ENCODE peak calls at places on chromosomes 16 and 17, in six cellular contexts. E is RWPE1, B is AG08395, P is hepatic stellate cell, V is fibroblast of pulmonary artery, L is kidney epithelial cell. Q is an unnamed sample.

GRCh38 chr17:69560987-69561441 is 146.5 kb downstream of the MAP2K6 start:
- DNase-seq in E (no peak), B (peak; percentile 49), P (no peak), V (no peak), L (no peak), Q (no peak)

GRCh38 chr17:27846042-27846655 is 45.8 kb upstream of the NOS2 start:
- DNase-seq in E (no peak), B (no peak), P (no peak), V (no peak), L (no peak), Q (no peak)

GRCh38 chr16:63323055-63323454 is 1286.8 kb upstream of the CDH8 start:
- DNase-seq in E (no peak), B (no peak), P (no peak), V (peak; percentile 9), L (no peak), Q (peak; percentile 55)

GRCh38 chr16:11135167-11135973 is 120.6 kb downstream of the SOCS1 start:
- DNase-seq in E (peak; percentile 53), B (peak; percentile 35), P (no peak), V (peak; percentile 55), L (no peak), Q (no peak)

GRCh38 chr16:19765860-19766553 is 47.9 kb downstream of the IQCK start:
- DNase-seq in E (no peak), B (no peak), P (no peak), V (peak; percentile 46), L (no peak), Q (no peak)

GRCh38 chr17:40497704-40498103 is 3.7 kb downstream of the TNS4 start:
- DNase-seq in E (no peak), B (peak; percentile 50), P (no peak), V (peak; percentile 59), L (no peak), Q (peak; percentile 67)

GRCh38 chr17:41111151-41111885 is 6.1 kb downstream of the KRTAP4-9 start:
- DNase-seq in E (no peak), B (no peak), P (no peak), V (no peak), L (no peak), Q (no peak)

GRCh38 chr16:75341934-75342811 is 90.7 kb upstream of the BCAR1 start:
- DNase-seq in E (peak; percentile 48), B (peak; percentile 55), P (peak; percentile 27), V (peak; percentile 60), L (peak; percentile 74), Q (peak; percentile 43)

GRCh38 chr16:31708348-31708747 is 165.3 kb upstream of the ZNF267 start:
- DNase-seq in E (no peak), B (no peak), P (no peak), V (no peak), L (no peak), Q (no peak)

GRCh38 chr17:48954300-48954755 is 9.7 kb upstream of the SNF8 start:
- DNase-seq in E (no peak), B (peak; percentile 55), P (no peak), V (peak; percentile 77), L (no peak), Q (peak; percentile 11)

GRCh38 chr17:45895969-45896793 is 1.8 kb downstream of the MAPT start:
- DNase-seq in E (no peak), B (no peak), P (no peak), V (no peak), L (no peak), Q (no peak)

GRCh38 chr17:60154616-60155426 is 5.0 kb downstream of the CA4 start:
- DNase-seq in E (peak; percentile 23), B (peak; percentile 93), P (peak; percentile 67), V (peak; percentile 85), L (no peak), Q (no peak)

GRCh38 chr17:79654960-79655382 is 44.1 kb upstream of the RBFOX3 start:
- DNase-seq in E (no peak), B (no peak), P (no peak), V (no peak), L (no peak), Q (no peak)

GRCh38 chr16:85291302-85292148 is 179.3 kb upstream of the CIBAR2 start:
- DNase-seq in E (no peak), B (no peak), P (no peak), V (no peak), L (no peak), Q (no peak)

GRCh38 chr16:35295856-35296255 is 1836.4 kb downstream of the TP53TG3F start:
- DNase-seq in E (no peak), B (no peak), P (no peak), V (no peak), L (no peak), Q (no peak)

GRCh38 chr16:610513-611381 is 20.0 kb upstream of the WFIKKN1 start:
- DNase-seq in E (peak; percentile 30), B (peak; percentile 50), P (no peak), V (no peak), L (no peak), Q (no peak)

GRCh38 chr17:33914120-33914519 is 341.0 kb upstream of the CCL2 start:
- DNase-seq in E (no peak), B (no peak), P (no peak), V (no peak), L (no peak), Q (no peak)

GRCh38 chr16:11719171-11719570 is 23.5 kb downstream of the TXNDC11 start:
- DNase-seq in E (no peak), B (no peak), P (no peak), V (no peak), L (no peak), Q (no peak)

GRCh38 chr17:9080296-9080914 is 59.1 kb downstream of the NTN1 start:
- DNase-seq in E (no peak), B (no peak), P (no peak), V (no peak), L (no peak), Q (no peak)

GRCh38 chr16:68999114-68999513 is 106.3 kb upstream of the HAS3 start:
- DNase-seq in E (no peak), B (no peak), P (no peak), V (no peak), L (no peak), Q (no peak)

GRCh38 chr17:43916385-43916784 is 9.0 kb upstream of the MPP2 start:
- DNase-seq in E (no peak), B (no peak), P (no peak), V (no peak), L (no peak), Q (no peak)

GRCh38 chr16:66928702-66929388 is 3.5 kb upstream of the RRAD start:
- DNase-seq in E (no peak), B (no peak), P (peak; percentile 39), V (peak; percentile 25), L (no peak), Q (peak; percentile 49)

GRCh38 chr17:29585080-29585751 is 4.2 kb downstream of the GIT1 start:
- DNase-seq in E (no peak), B (no peak), P (no peak), V (peak; percentile 36), L (no peak), Q (no peak)

GRCh38 chr17:77282524-77283515 is 142.1 kb downstream of the SEC14L1 start:
- DNase-seq in E (no peak), B (no peak), P (no peak), V (peak; percentile 77), L (no peak), Q (peak; percentile 77)

GRCh38 chr17:3030096-3030495 is 33.3 kb downstream of the OR1D5 start:
- DNase-seq in E (peak; percentile 68), B (no peak), P (peak; percentile 64), V (peak; percentile 97), L (no peak), Q (peak; percentile 65)

GRCh38 chr16:21167360-21167759 is 8.9 kb downstream of the LDAF1 start:
- DNase-seq in E (peak; percentile 31), B (peak; percentile 82), P (peak; percentile 63), V (peak; percentile 45), L (peak; percentile 96), Q (peak; percentile 26)

GRCh38 chr16:66240088-66240487 is 126.4 kb upstream of the CDH5 start:
- DNase-seq in E (no peak), B (no peak), P (no peak), V (no peak), L (no peak), Q (no peak)

GRCh38 chr17:12406623-12407228 is 259.0 kb upstream of the MYOCD start:
- DNase-seq in E (no peak), B (peak; percentile 8), P (no peak), V (no peak), L (no peak), Q (no peak)

GRCh38 chr16:73483076-73483791 is 435.3 kb upstream of the ZFHX3 start:
- DNase-seq in E (no peak), B (no peak), P (no peak), V (no peak), L (no peak), Q (no peak)

GRCh38 chr17:80902197-80903019 is 89.2 kb upstream of the CHMP6 start:
- DNase-seq in E (no peak), B (no peak), P (no peak), V (no peak), L (no peak), Q (no peak)

GRCh38 chr16:57906385-57907316 is 64.3 kb downstream of the CNGB1 start:
- DNase-seq in E (no peak), B (peak; percentile 30), P (no peak), V (peak; percentile 15), L (no peak), Q (no peak)

GRCh38 chr17:50638572-50638850 is 3.8 kb downstream of the ABCC3 start:
- DNase-seq in E (no peak), B (peak; percentile 52), P (peak; percentile 70), V (peak; percentile 46), L (no peak), Q (no peak)

GRCh38 chr17:66313325-66313724 is 10.9 kb downstream of the PRKCA start:
- DNase-seq in E (no peak), B (no peak), P (no peak), V (no peak), L (no peak), Q (no peak)

GRCh38 chr17:6831662-6832263 is at the start of gene TEKT1:
- DNase-seq in E (peak; percentile 76), B (peak; percentile 73), P (peak; percentile 20), V (peak; percentile 88), L (peak; percentile 43), Q (peak; percentile 60)

GRCh38 chr17:49000943-49001342 is 3.8 kb downstream of the IGF2BP1 start:
- DNase-seq in E (no peak), B (no peak), P (peak; percentile 69), V (no peak), L (no peak), Q (no peak)

GRCh38 chr17:69404398-69404797 is 10.1 kb upstream of the MAP2K6 start:
- DNase-seq in E (no peak), B (peak; percentile 13), P (no peak), V (no peak), L (no peak), Q (no peak)